ENCODE peak calls at places on chromosomes 6 and 20, in eight cellular contexts. V is EL; D is activated naive CD8-positive, alpha-beta T cell treated with anti-CD3 and anti-CD28 coated beads, Interleukin-2, amount 50 U/mL, for 24 hours; M is activated T-cell treated with anti-CD3 and anti-CD28 coated beads for 1 hour; R is OCI-M1; K is A172; X is astrocyte of the spinal cord; H is astrocyte of the hippocampus. N is an unnamed sample.
A peak's percentile ranks its signal among the peaks of the same experiment; 100 is the strongest.

GRCh38 chr6:155656024-155656423 is 200.4 kb upstream of the NOX3 start:
- DNase-seq in V (no peak), D (no peak), M (no peak), R (no peak), K (no peak), X (no peak), H (no peak), N (no peak)

GRCh38 chr6:105793132-105793531 is 293.0 kb upstream of the PRDM1 start:
- DNase-seq in V (peak; percentile 48), D (no peak), M (no peak), R (peak; percentile 82), K (peak; percentile 6), X (no peak), H (no peak), N (no peak)

GRCh38 chr6:129936329-129937165 is 75.4 kb upstream of the TMEM244 start:
- DNase-seq in V (peak; percentile 82), D (peak; percentile 44), M (peak; percentile 32), R (peak; percentile 89), K (peak; percentile 55), X (peak; percentile 67), H (peak; percentile 67), N (peak; percentile 12)

GRCh38 chr6:142850653-142851434 is 94.1 kb downstream of the HIVEP2 start:
- DNase-seq in V (peak; percentile 82), D (no peak), M (no peak), R (no peak), K (peak; percentile 62), X (peak; percentile 54), H (peak; percentile 38), N (no peak)

GRCh38 chr6:30124391-30124790 is 11.5 kb upstream of the TRIM31 start:
- DNase-seq in V (no peak), D (no peak), M (no peak), R (no peak), K (no peak), X (no peak), H (no peak), N (no peak)

GRCh38 chr6:49327005-49327404 is 136.0 kb downstream of the MMUT start:
- DNase-seq in V (no peak), D (no peak), M (no peak), R (no peak), K (no peak), X (peak; percentile 21), H (no peak), N (no peak)

GRCh38 chr20:61253264-61253639 is 1.2 kb downstream of the CDH4 start:
- DNase-seq in V (peak; percentile 58), D (no peak), M (no peak), R (no peak), K (no peak), X (peak; percentile 53), H (peak; percentile 81), N (no peak)

GRCh38 chr6:163354779-163355431 is 59.6 kb upstream of the QKI start:
- DNase-seq in V (peak; percentile 45), D (no peak), M (no peak), R (peak; percentile 13), K (no peak), X (peak; percentile 30), H (peak; percentile 64), N (no peak)

GRCh38 chr20:5410450-5410849 is 93.7 kb upstream of the PROKR2 start:
- DNase-seq in V (no peak), D (no peak), M (no peak), R (no peak), K (no peak), X (no peak), H (no peak), N (no peak)

GRCh38 chr20:15848126-15848525 is 725.1 kb downstream of the KIF16B start:
- DNase-seq in V (no peak), D (no peak), M (no peak), R (no peak), K (no peak), X (no peak), H (no peak), N (no peak)

GRCh38 chr6:105136433-105137350 is 43.1 kb downstream of the POPDC3 start:
- DNase-seq in V (peak; percentile 71), D (peak; percentile 15), M (no peak), R (no peak), K (no peak), X (peak; percentile 65), H (peak; percentile 79), N (peak; percentile 23)

GRCh38 chr6:22892452-22892851 is 323.1 kb downstream of the HDGFL1 start:
- DNase-seq in V (peak; percentile 95), D (no peak), M (no peak), R (peak; percentile 55), K (peak; percentile 92), X (peak; percentile 98), H (peak; percentile 94), N (no peak)

GRCh38 chr20:26209171-26209941 is 512.7 kb upstream of the ZNF337 start:
- DNase-seq in V (no peak), D (peak; percentile 15), M (peak; percentile 0), R (no peak), K (no peak), X (no peak), H (peak; percentile 18), N (no peak)

GRCh38 chr6:25715794-25716193 is 38.7 kb upstream of the SLC17A4 start:
- DNase-seq in V (no peak), D (no peak), M (no peak), R (no peak), K (no peak), X (no peak), H (no peak), N (no peak)

GRCh38 chr6:83169511-83169910 is 23.6 kb downstream of the PGM3 start:
- DNase-seq in V (no peak), D (no peak), M (no peak), R (no peak), K (no peak), X (no peak), H (peak; percentile 57), N (no peak)

GRCh38 chr20:1813101-1813529 is 82.1 kb upstream of the SIRPA start:
- DNase-seq in V (peak; percentile 98), D (no peak), M (no peak), R (no peak), K (peak; percentile 91), X (peak; percentile 91), H (peak; percentile 90), N (no peak)

GRCh38 chr6:52522151-52522626 is 54.7 kb downstream of the TRAM2 start:
- DNase-seq in V (peak; percentile 73), D (no peak), M (no peak), R (no peak), K (peak; percentile 74), X (peak; percentile 78), H (peak; percentile 60), N (no peak)

GRCh38 chr20:50303573-50304500 is 113.2 kb downstream of the CEBPB start:
- DNase-seq in V (peak; percentile 65), D (no peak), M (no peak), R (peak; percentile 46), K (no peak), X (peak; percentile 67), H (peak; percentile 59), N (no peak)

GRCh38 chr6:169859401-169859977 is 108.1 kb downstream of the ERMARD start:
- DNase-seq in V (no peak), D (no peak), M (no peak), R (no peak), K (no peak), X (no peak), H (no peak), N (no peak)

GRCh38 chr6:52664185-52664990 is 6.5 kb upstream of the TMEM14A start:
- DNase-seq in V (peak; percentile 99), D (peak; percentile 75), M (peak; percentile 25), R (peak; percentile 98), K (peak; percentile 93), X (peak; percentile 97), H (peak; percentile 97), N (peak; percentile 89)

GRCh38 chr6:42269553-42269952 is 51.9 kb upstream of the MRPS10 start:
- DNase-seq in V (no peak), D (peak; percentile 27), M (no peak), R (no peak), K (no peak), X (no peak), H (no peak), N (no peak)

GRCh38 chr20:48120120-48120519 is 334.8 kb upstream of the SULF2 start:
- DNase-seq in V (no peak), D (no peak), M (no peak), R (no peak), K (no peak), X (no peak), H (no peak), N (no peak)

GRCh38 chr6:96505363-96505762 is 16.2 kb upstream of the UFL1 start:
- DNase-seq in V (no peak), D (no peak), M (no peak), R (no peak), K (no peak), X (no peak), H (peak; percentile 7), N (no peak)

GRCh38 chr6:30102701-30103629 is 9.9 kb downstream of the TRIM31 start:
- DNase-seq in V (peak; percentile 92), D (peak; percentile 81), M (peak; percentile 76), R (peak; percentile 96), K (peak; percentile 84), X (peak; percentile 87), H (peak; percentile 87), N (peak; percentile 62)

GRCh38 chr20:3227511-3227910 is 11.5 kb downstream of the SLC4A11 start:
- DNase-seq in V (no peak), D (no peak), M (no peak), R (no peak), K (no peak), X (no peak), H (peak; percentile 51), N (no peak)

GRCh38 chr6:105993769-105994521 is 92.2 kb upstream of the PRDM1 start:
- DNase-seq in V (peak; percentile 70), D (peak; percentile 34), M (peak; percentile 29), R (peak; percentile 81), K (no peak), X (peak; percentile 27), H (peak; percentile 50), N (no peak)

N was measured in DMS 273 treated with DMSO at 0.1 percent for 48 hours.